ENCODE peak calls at places on chromosomes 7 and 10, in four cellular contexts. A, R, H and D are unnamed samples.

GRCh38 chr10:71255817-71256660 is 43.7 kb downstream of the UNC5B start:
- DNase-seq in A (peak; percentile 64), R (no peak), H (peak; percentile 64), D (no peak)

GRCh38 chr10:109996225-109996624 is 11.6 kb upstream of the ADD3 start:
- DNase-seq in A (no peak), R (no peak), H (no peak), D (peak; percentile 66)

GRCh38 chr10:129958118-129958685 is 5.9 kb downstream of the EBF3 start:
- DNase-seq in A (no peak), R (no peak), H (no peak), D (no peak)

GRCh38 chr10:33332183-33333031 is 2.1 kb downstream of the NRP1 start:
- DNase-seq in A (no peak), R (no peak), H (no peak), D (no peak)

GRCh38 chr10:132724436-132724835 is 61.5 kb downstream of the NKX6-2 start:
- DNase-seq in A (no peak), R (no peak), H (no peak), D (no peak)

GRCh38 chr7:157418204-157419029 is 81.6 kb downstream of the DNAJB6 start:
- DNase-seq in A (no peak), R (no peak), H (no peak), D (no peak)

GRCh38 chr7:80604436-80604835 is 34.0 kb upstream of the CD36 start:
- DNase-seq in A (no peak), R (no peak), H (no peak), D (no peak)

GRCh38 chr7:33642312-33642711 is 263.0 kb upstream of the BMPER start:
- DNase-seq in A (no peak), R (no peak), H (no peak), D (no peak)

GRCh38 chr7:129958643-129959479 is 6.1 kb upstream of the UBE2H start:
- DNase-seq in A (peak; percentile 38), R (no peak), H (peak; percentile 99), D (no peak)

GRCh38 chr7:139116999-139117398 is 7.5 kb upstream of the ZC3HAV1 start:
- DNase-seq in A (no peak), R (no peak), H (no peak), D (no peak)

GRCh38 chr10:70942725-70943124 is 54.4 kb upstream of the PCBD1 start:
- DNase-seq in A (no peak), R (no peak), H (no peak), D (no peak)

GRCh38 chr7:5477723-5478531 is 54.3 kb upstream of the TNRC18 start:
- DNase-seq in A (no peak), R (no peak), H (no peak), D (no peak)

GRCh38 chr10:114271779-114272167 is 32.7 kb downstream of the VWA2 start:
- DNase-seq in A (no peak), R (peak; percentile 17), H (peak; percentile 96), D (no peak)

GRCh38 chr10:87636313-87636915 is 23.3 kb upstream of the PAPSS2 start:
- DNase-seq in A (no peak), R (no peak), H (no peak), D (no peak)

GRCh38 chr10:17209931-17210330 is 8.5 kb upstream of the TRDMT1 start:
- DNase-seq in A (no peak), R (no peak), H (no peak), D (no peak)

GRCh38 chr7:107560898-107561516 is 2.7 kb downstream of the COG5 start:
- DNase-seq in A (no peak), R (no peak), H (peak; percentile 90), D (no peak)

GRCh38 chr7:89887489-89887888 is 266.8 kb upstream of the STEAP1 start:
- DNase-seq in A (no peak), R (no peak), H (peak; percentile 0), D (no peak)

GRCh38 chr10:58582045-58582444 is 69.4 kb downstream of the BICC1 start:
- DNase-seq in A (no peak), R (no peak), H (no peak), D (no peak)

GRCh38 chr10:24467094-24467493 is 256.6 kb downstream of the ARHGAP21 start:
- DNase-seq in A (no peak), R (no peak), H (peak; percentile 19), D (no peak)

GRCh38 chr7:150793569-150794238 is 6.5 kb downstream of the TMEM176B start:
- DNase-seq in A (no peak), R (no peak), H (peak; percentile 8), D (no peak)

GRCh38 chr10:14585287-14586193 is 189.2 kb downstream of the FAM107B start:
- DNase-seq in A (no peak), R (no peak), H (peak; percentile 45), D (no peak)

GRCh38 chr7:79806161-79806734 is 328.4 kb upstream of the GNAI1 start:
- DNase-seq in A (no peak), R (no peak), H (peak; percentile 8), D (no peak)

GRCh38 chr7:44189286-44189992 is at the start of gene GCK:
- DNase-seq in A (no peak), R (no peak), H (no peak), D (no peak)

GRCh38 chr10:102831322-102832071 is 5.7 kb downstream of the CYP17A1 start:
- DNase-seq in A (no peak), R (no peak), H (no peak), D (no peak)

GRCh38 chr10:5089869-5090268 is 4.3 kb upstream of the AKR1C3 start:
- DNase-seq in A (no peak), R (no peak), H (peak; percentile 77), D (no peak)

GRCh38 chr7:14850039-14850438 is 52.5 kb downstream of the DGKB start:
- DNase-seq in A (no peak), R (no peak), H (no peak), D (no peak)

GRCh38 chr10:4595920-4596319 is 230.1 kb upstream of the AKR1E2 start:
- DNase-seq in A (no peak), R (no peak), H (peak; percentile 71), D (no peak)

GRCh38 chr7:134781171-134781570 is 1.7 kb downstream of the CALD1 start:
- DNase-seq in A (no peak), R (no peak), H (no peak), D (no peak)

GRCh38 chr7:104137971-104138370 is 69.8 kb downstream of the ORC5 start:
- DNase-seq in A (no peak), R (no peak), H (peak; percentile 3), D (no peak)

GRCh38 chr10:62980697-62981495 is 152.2 kb upstream of the NRBF2 start:
- DNase-seq in A (no peak), R (no peak), H (peak; percentile 74), D (no peak)

GRCh38 chr10:119542357-119542989 is at the start of gene RGS10:
- DNase-seq in A (peak; percentile 82), R (no peak), H (peak; percentile 86), D (peak; percentile 87)

GRCh38 chr7:25028370-25028971 is 48.5 kb upstream of the OSBPL3 start:
- DNase-seq in A (no peak), R (no peak), H (peak; percentile 87), D (no peak)

GRCh38 chr7:123570390-123571182 is 13.0 kb upstream of the NDUFA5 start:
- DNase-seq in A (no peak), R (no peak), H (peak; percentile 90), D (no peak)

GRCh38 chr7:18667466-18667865 is 171.9 kb downstream of the HDAC9 start:
- DNase-seq in A (no peak), R (no peak), H (peak; percentile 55), D (no peak)

GRCh38 chr10:51422311-51423120 is 276.9 kb downstream of the CSTF2T start:
- DNase-seq in A (peak; percentile 24), R (no peak), H (peak; percentile 14), D (peak; percentile 0)

GRCh38 chr7:105389090-105389650 is 449 bp upstream of the SRPK2 start:
- DNase-seq in A (no peak), R (no peak), H (peak; percentile 50), D (peak; percentile 52)

GRCh38 chr10:44068716-44069482 is 316.0 kb downstream of the CXCL12 start:
- DNase-seq in A (peak; percentile 44), R (no peak), H (no peak), D (no peak)

GRCh38 chr7:114939484-114940097 is 17.7 kb downstream of the MDFIC start:
- DNase-seq in A (no peak), R (no peak), H (no peak), D (no peak)
- TF ChIP-seq CTCF in A (no peak), R (no peak), H (no peak), D (peak; percentile 57)

GRCh38 chr7:35817181-35817580 is 16.3 kb downstream of the SEPTIN7 start:
- DNase-seq in A (no peak), R (no peak), H (no peak), D (no peak)

GRCh38 chr7:35818513-35818912 is 17.7 kb downstream of the SEPTIN7 start:
- DNase-seq in A (no peak), R (no peak), H (no peak), D (no peak)

GRCh38 chr7:35819310-35819709 is 18.5 kb downstream of the SEPTIN7 start:
- DNase-seq in A (no peak), R (no peak), H (no peak), D (no peak)

GRCh38 chr7:35817930-35818329 is 17.1 kb downstream of the SEPTIN7 start:
- DNase-seq in A (no peak), R (no peak), H (no peak), D (no peak)

DNA sequence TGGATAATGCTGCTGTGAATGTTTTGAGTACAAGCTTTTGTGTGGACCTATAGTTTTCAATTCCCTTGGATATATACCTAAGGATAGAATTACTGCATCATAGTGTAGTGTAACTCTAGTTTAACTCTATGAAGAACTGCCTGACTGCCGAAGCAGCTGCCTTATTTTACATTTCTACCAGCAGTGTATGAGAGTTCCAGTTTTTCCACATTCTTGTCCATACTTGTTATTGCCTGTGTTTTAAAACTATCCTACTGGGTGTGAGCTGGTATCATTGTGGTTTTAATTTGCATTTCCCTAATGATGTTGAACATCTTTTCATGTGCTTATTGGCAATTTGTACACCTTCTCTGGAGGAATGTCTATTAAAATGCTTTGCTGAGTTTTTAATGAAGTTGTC is 15.7 kb downstream of the SEPTIN7 start:
- DNase-seq in A (no peak), R (no peak), H (peak; percentile 65), D (no peak)
- H3K36me3 ChIP-seq in A (no peaks in the 10 kb centered on the region), R (no peaks in the 10 kb centered on the region), H (no peaks in the 10 kb centered on the region), D (no peaks in the 10 kb centered on the region)

DNA sequence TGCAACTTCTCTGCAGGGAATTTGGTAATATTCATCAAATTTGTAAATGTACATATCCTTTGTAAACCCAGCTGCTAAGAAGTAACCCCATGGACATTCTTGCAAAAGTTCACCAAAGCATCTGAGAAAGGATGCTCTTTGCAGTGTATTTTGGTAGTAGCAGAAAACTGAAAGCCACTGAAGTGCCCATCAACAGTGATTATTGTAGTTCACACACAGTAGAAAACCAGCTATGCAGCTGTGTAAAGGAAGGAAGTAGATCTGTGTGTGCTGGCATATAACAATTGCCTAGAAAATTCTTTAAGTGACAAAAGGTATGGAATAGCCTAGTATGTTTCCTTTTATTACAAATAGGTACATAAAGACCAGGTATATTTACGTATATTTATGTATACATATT is 1.2 kb upstream of the FRMPD2 start:
- DNase-seq in A (no peak), R (no peak), H (no peak), D (no peak)
- H3K27me3 ChIP-seq in A (no peaks in the 10 kb centered on the region), R (no peaks in the 10 kb centered on the region), H (peaks cover 3% of the 10 kb centered on the region), D (no peaks in the 10 kb centered on the region)

DNA sequence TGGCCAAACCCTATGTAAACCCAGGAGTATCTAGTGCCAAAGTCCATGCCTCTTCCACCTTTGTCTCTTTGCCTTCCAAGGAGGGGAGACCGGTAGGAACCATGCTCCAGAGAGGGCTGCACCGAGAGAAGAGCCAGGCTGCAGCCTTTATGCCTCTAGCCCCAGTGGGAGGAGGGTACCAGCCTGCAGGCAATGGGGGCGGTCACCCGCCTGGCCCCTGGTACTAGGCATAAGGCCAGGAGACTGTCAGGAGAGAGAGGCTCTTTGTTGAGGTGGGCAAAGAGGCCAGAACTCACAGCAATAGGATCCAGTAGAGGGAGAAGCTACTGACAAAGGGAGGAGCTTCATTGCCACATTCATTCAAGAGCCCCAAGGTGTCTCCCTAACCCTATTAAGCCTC is 146.6 kb upstream of the PDE1C start:
- DNase-seq in A (no peak), R (no peak), H (no peak), D (no peak)
- TF ChIP-seq CTCF in A (no peak), R (no peak), H (no peak), D (no peak)